ENCODE peak calls at places on chromosomes 12 and 14, in eight cellular contexts. One of them, this sample, is unnamed.
A peak's percentile ranks its signal among the peaks of the same experiment; 100 is the strongest.

GRCh38 chr12:132143328-132144071 is 619 bp downstream of the DDX51 start:
- DNase-seq in uterus: no peak
- DNase-seq in body of pancreas: no peak
- DNase-seq in thyroid gland: no peak
- DNase-seq in mammary epithelial cell: no peak
- DNase-seq in aorta: peak; percentile 73
- DNase-seq in heart left ventricle: no peak
- DNase-seq in HepG2: no peak
- DNase-seq in this sample: no peak

GRCh38 chr14:53103941-53104340 is 49.2 kb downstream of the DDHD1 start:
- DNase-seq in uterus: no peak
- DNase-seq in body of pancreas: no peak
- DNase-seq in thyroid gland: no peak
- DNase-seq in mammary epithelial cell: peak; percentile 2
- DNase-seq in aorta: no peak
- DNase-seq in heart left ventricle: no peak
- DNase-seq in HepG2: no peak
- DNase-seq in this sample: no peak

GRCh38 chr14:105312973-105313372 is 1.6 kb upstream of the PACS2 start:
- DNase-seq in uterus: no peak
- DNase-seq in body of pancreas: no peak
- DNase-seq in thyroid gland: no peak
- DNase-seq in mammary epithelial cell: no peak
- DNase-seq in aorta: no peak
- DNase-seq in heart left ventricle: no peak
- DNase-seq in HepG2: no peak
- DNase-seq in this sample: no peak

GRCh38 chr14:22607291-22607690 is 9.2 kb downstream of the ABHD4 start:
- DNase-seq in uterus: no peak
- DNase-seq in body of pancreas: no peak
- DNase-seq in thyroid gland: no peak
- DNase-seq in mammary epithelial cell: no peak
- DNase-seq in aorta: no peak
- DNase-seq in heart left ventricle: no peak
- DNase-seq in HepG2: no peak
- DNase-seq in this sample: no peak

GRCh38 chr12:115308918-115309317 is 624.9 kb upstream of the TBX3 start:
- DNase-seq in uterus: no peak
- DNase-seq in body of pancreas: no peak
- DNase-seq in thyroid gland: no peak
- DNase-seq in mammary epithelial cell: no peak
- DNase-seq in aorta: no peak
- DNase-seq in heart left ventricle: no peak
- DNase-seq in HepG2: no peak
- DNase-seq in this sample: no peak

GRCh38 chr12:89840162-89840922 is 131.7 kb upstream of the ATP2B1 start:
- DNase-seq in uterus: no peak
- DNase-seq in body of pancreas: no peak
- DNase-seq in thyroid gland: no peak
- DNase-seq in mammary epithelial cell: no peak
- DNase-seq in aorta: no peak
- DNase-seq in heart left ventricle: no peak
- DNase-seq in HepG2: no peak
- DNase-seq in this sample: no peak

GRCh38 chr14:99687284-99688209 is 3.4 kb downstream of the CYP46A1 start:
- DNase-seq in uterus: peak; percentile 12
- DNase-seq in body of pancreas: peak; percentile 43
- DNase-seq in thyroid gland: no peak
- DNase-seq in mammary epithelial cell: no peak
- DNase-seq in aorta: peak; percentile 52
- DNase-seq in heart left ventricle: no peak
- DNase-seq in HepG2: peak; percentile 19
- DNase-seq in this sample: peak; percentile 17

GRCh38 chr14:64707661-64708060 is 3.4 kb downstream of the PLEKHG3 start:
- DNase-seq in uterus: no peak
- DNase-seq in body of pancreas: no peak
- DNase-seq in thyroid gland: no peak
- DNase-seq in mammary epithelial cell: peak; percentile 96
- DNase-seq in aorta: peak; percentile 9
- DNase-seq in heart left ventricle: no peak
- DNase-seq in HepG2: peak; percentile 81
- DNase-seq in this sample: no peak

GRCh38 chr12:105444050-105444808 is 113.7 kb downstream of the C12orf75 start:
- DNase-seq in uterus: no peak
- DNase-seq in body of pancreas: no peak
- DNase-seq in thyroid gland: peak; percentile 26
- DNase-seq in mammary epithelial cell: no peak
- DNase-seq in aorta: no peak
- DNase-seq in heart left ventricle: no peak
- DNase-seq in HepG2: no peak
- DNase-seq in this sample: peak; percentile 58

GRCh38 chr12:93482721-93483120 is 15.4 kb downstream of the MRPL42 start:
- DNase-seq in uterus: no peak
- DNase-seq in body of pancreas: no peak
- DNase-seq in thyroid gland: no peak
- DNase-seq in mammary epithelial cell: no peak
- DNase-seq in aorta: no peak
- DNase-seq in heart left ventricle: no peak
- DNase-seq in HepG2: no peak
- DNase-seq in this sample: no peak
- H3K36me3 ChIP-seq in uterus: no peaks in the 10 kb centered on the region
- H3K36me3 ChIP-seq in body of pancreas: peaks cover 26% of the 10 kb centered on the region
- H3K36me3 ChIP-seq in thyroid gland: peaks cover 46% of the 10 kb centered on the region
- H3K36me3 ChIP-seq in mammary epithelial cell: peaks cover 27% of the 10 kb centered on the region
- H3K36me3 ChIP-seq in aorta: peaks cover 4% of the 10 kb centered on the region
- H3K36me3 ChIP-seq in heart left ventricle: peaks cover 89% of the 10 kb centered on the region
- H3K36me3 ChIP-seq in HepG2: peaks cover 79% of the 10 kb centered on the region
- H3K36me3 ChIP-seq in this sample: no peaks in the 10 kb centered on the region

GRCh38 chr12:40292788-40293429 is 68.1 kb downstream of the LRRK2 start:
- DNase-seq in uterus: no peak
- DNase-seq in body of pancreas: no peak
- DNase-seq in thyroid gland: no peak
- DNase-seq in mammary epithelial cell: no peak
- DNase-seq in aorta: no peak
- DNase-seq in heart left ventricle: no peak
- DNase-seq in HepG2: no peak
- DNase-seq in this sample: no peak

GRCh38 chr12:40300490-40300889 is 75.7 kb downstream of the LRRK2 start:
- DNase-seq in uterus: no peak
- DNase-seq in body of pancreas: no peak
- DNase-seq in thyroid gland: no peak
- DNase-seq in mammary epithelial cell: peak; percentile 35
- DNase-seq in aorta: no peak
- DNase-seq in heart left ventricle: no peak
- DNase-seq in HepG2: no peak
- DNase-seq in this sample: no peak

GRCh38 chr12:40298341-40298740 is 73.5 kb downstream of the LRRK2 start:
- DNase-seq in uterus: no peak
- DNase-seq in body of pancreas: no peak
- DNase-seq in thyroid gland: no peak
- DNase-seq in mammary epithelial cell: no peak
- DNase-seq in aorta: no peak
- DNase-seq in heart left ventricle: no peak
- DNase-seq in HepG2: no peak
- DNase-seq in this sample: no peak
- H3K36me3 ChIP-seq in uterus: no peaks in the 10 kb centered on the region
- H3K36me3 ChIP-seq in body of pancreas: no peaks in the 10 kb centered on the region
- H3K36me3 ChIP-seq in thyroid gland: no peaks in the 10 kb centered on the region
- H3K36me3 ChIP-seq in mammary epithelial cell: no peaks in the 10 kb centered on the region
- H3K36me3 ChIP-seq in aorta: peaks cover 2% of the 10 kb centered on the region
- H3K36me3 ChIP-seq in heart left ventricle: peaks cover 45% of the 10 kb centered on the region
- H3K36me3 ChIP-seq in HepG2: no peaks in the 10 kb centered on the region
- H3K36me3 ChIP-seq in this sample: no peaks in the 10 kb centered on the region

GRCh38 chr12:402127-402456 is 648 bp downstream of the CCDC77 start:
- DNase-seq in uterus: no peak
- DNase-seq in body of pancreas: no peak
- DNase-seq in thyroid gland: no peak
- DNase-seq in mammary epithelial cell: peak; percentile 35
- DNase-seq in aorta: no peak
- DNase-seq in heart left ventricle: no peak
- DNase-seq in HepG2: peak; percentile 42
- DNase-seq in this sample: no peak
- H3K36me3 ChIP-seq in uterus: no peaks in the 10 kb centered on the region
- H3K36me3 ChIP-seq in body of pancreas: no peaks in the 10 kb centered on the region
- H3K36me3 ChIP-seq in thyroid gland: no peaks in the 10 kb centered on the region
- H3K36me3 ChIP-seq in mammary epithelial cell: no peaks in the 10 kb centered on the region
- H3K36me3 ChIP-seq in aorta: no peaks in the 10 kb centered on the region
- H3K36me3 ChIP-seq in heart left ventricle: no peaks in the 10 kb centered on the region
- H3K36me3 ChIP-seq in HepG2: peaks cover 3% of the 10 kb centered on the region
- H3K36me3 ChIP-seq in this sample: no peaks in the 10 kb centered on the region

GRCh38 chr12:100215209-100215608 is 14.6 kb downstream of the ACTR6 start:
- DNase-seq in uterus: no peak
- DNase-seq in body of pancreas: no peak
- DNase-seq in thyroid gland: no peak
- DNase-seq in mammary epithelial cell: no peak
- DNase-seq in aorta: no peak
- DNase-seq in heart left ventricle: no peak
- DNase-seq in HepG2: no peak
- DNase-seq in this sample: no peak
- H3K36me3 ChIP-seq in uterus: no peaks in the 10 kb centered on the region
- H3K36me3 ChIP-seq in body of pancreas: peaks cover 9% of the 10 kb centered on the region
- H3K36me3 ChIP-seq in thyroid gland: peaks cover 34% of the 10 kb centered on the region
- H3K36me3 ChIP-seq in mammary epithelial cell: peaks cover 29% of the 10 kb centered on the region
- H3K36me3 ChIP-seq in aorta: peaks cover 3% of the 10 kb centered on the region
- H3K36me3 ChIP-seq in heart left ventricle: peaks cover 97% of the 10 kb centered on the region
- H3K36me3 ChIP-seq in HepG2: peaks cover 28% of the 10 kb centered on the region
- H3K36me3 ChIP-seq in this sample: no peaks in the 10 kb centered on the region

DNA sequence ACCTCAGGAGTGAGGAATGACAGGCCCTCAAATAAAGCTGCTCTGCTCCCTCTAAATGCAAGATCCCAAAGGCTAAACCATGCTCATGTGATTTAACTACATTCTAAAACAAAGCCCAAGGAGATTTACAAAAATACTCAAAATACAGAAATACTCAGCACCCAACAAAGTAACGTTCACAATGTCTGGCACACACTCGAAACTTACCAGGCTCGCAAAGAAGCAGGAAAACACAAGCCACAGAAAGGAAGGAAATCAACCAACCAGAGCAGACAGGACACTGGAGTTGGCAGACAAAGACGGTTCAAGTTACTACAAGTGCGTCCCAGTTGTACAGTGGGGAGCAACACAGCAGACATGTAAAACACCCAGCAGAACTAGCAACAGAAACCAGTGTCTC is 33.4 kb downstream of the STX2 start:
- DNase-seq in uterus: no peak
- DNase-seq in body of pancreas: no peak
- DNase-seq in thyroid gland: no peak
- DNase-seq in mammary epithelial cell: no peak
- DNase-seq in aorta: no peak
- DNase-seq in heart left ventricle: no peak
- DNase-seq in HepG2: no peak
- DNase-seq in this sample: no peak
- H3K36me3 ChIP-seq in uterus: no peaks in the 10 kb centered on the region
- H3K36me3 ChIP-seq in body of pancreas: peaks cover 4% of the 10 kb centered on the region
- H3K36me3 ChIP-seq in thyroid gland: peaks cover 44% of the 10 kb centered on the region
- H3K36me3 ChIP-seq in mammary epithelial cell: peaks cover 23% of the 10 kb centered on the region
- H3K36me3 ChIP-seq in aorta: peaks cover 3% of the 10 kb centered on the region
- H3K36me3 ChIP-seq in heart left ventricle: peaks cover 93% of the 10 kb centered on the region
- H3K36me3 ChIP-seq in HepG2: peaks cover 53% of the 10 kb centered on the region
- H3K36me3 ChIP-seq in this sample: no peaks in the 10 kb centered on the region

GRCh38 chr14:38838979-38839323 is 264.1 kb downstream of the SEC23A start:
- DNase-seq in uterus: no peak
- DNase-seq in body of pancreas: no peak
- DNase-seq in thyroid gland: no peak
- DNase-seq in mammary epithelial cell: no peak
- DNase-seq in aorta: no peak
- DNase-seq in heart left ventricle: no peak
- DNase-seq in HepG2: no peak
- DNase-seq in this sample: no peak
- H3K36me3 ChIP-seq in uterus: no peaks in the 10 kb centered on the region
- H3K36me3 ChIP-seq in body of pancreas: no peaks in the 10 kb centered on the region
- H3K36me3 ChIP-seq in thyroid gland: no peaks in the 10 kb centered on the region
- H3K36me3 ChIP-seq in mammary epithelial cell: no peaks in the 10 kb centered on the region
- H3K36me3 ChIP-seq in aorta: no peaks in the 10 kb centered on the region
- H3K36me3 ChIP-seq in heart left ventricle: no peaks in the 10 kb centered on the region
- H3K36me3 ChIP-seq in HepG2: no peaks in the 10 kb centered on the region
- H3K36me3 ChIP-seq in this sample: no peaks in the 10 kb centered on the region

GRCh38 chr12:56724660-56724988 is 475 bp downstream of the NACA start:
- DNase-seq in uterus: peak; percentile 19
- DNase-seq in body of pancreas: peak; percentile 17
- DNase-seq in thyroid gland: peak; percentile 7
- DNase-seq in mammary epithelial cell: no peak
- DNase-seq in aorta: peak; percentile 73
- DNase-seq in heart left ventricle: peak; percentile 24
- DNase-seq in HepG2: no peak
- DNase-seq in this sample: peak; percentile 28

GRCh38 chr12:56723889-56724659 is 1.0 kb downstream of the NACA start:
- DNase-seq in uterus: peak; percentile 63
- DNase-seq in body of pancreas: peak; percentile 65
- DNase-seq in thyroid gland: peak; percentile 72
- DNase-seq in mammary epithelial cell: peak; percentile 75
- DNase-seq in aorta: peak; percentile 67
- DNase-seq in heart left ventricle: peak; percentile 71
- DNase-seq in HepG2: peak; percentile 41
- DNase-seq in this sample: peak; percentile 85

GRCh38 chr12:56723352-56723751 is 1.7 kb downstream of the NACA start:
- DNase-seq in uterus: no peak
- DNase-seq in body of pancreas: no peak
- DNase-seq in thyroid gland: no peak
- DNase-seq in mammary epithelial cell: no peak
- DNase-seq in aorta: no peak
- DNase-seq in heart left ventricle: no peak
- DNase-seq in HepG2: no peak
- DNase-seq in this sample: no peak

GRCh38 chr12:56725723-56726102 is 614 bp upstream of the NACA start:
- DNase-seq in uterus: no peak
- DNase-seq in body of pancreas: no peak
- DNase-seq in thyroid gland: no peak
- DNase-seq in mammary epithelial cell: no peak
- DNase-seq in aorta: no peak
- DNase-seq in heart left ventricle: no peak
- DNase-seq in HepG2: no peak
- DNase-seq in this sample: no peak

DNA sequence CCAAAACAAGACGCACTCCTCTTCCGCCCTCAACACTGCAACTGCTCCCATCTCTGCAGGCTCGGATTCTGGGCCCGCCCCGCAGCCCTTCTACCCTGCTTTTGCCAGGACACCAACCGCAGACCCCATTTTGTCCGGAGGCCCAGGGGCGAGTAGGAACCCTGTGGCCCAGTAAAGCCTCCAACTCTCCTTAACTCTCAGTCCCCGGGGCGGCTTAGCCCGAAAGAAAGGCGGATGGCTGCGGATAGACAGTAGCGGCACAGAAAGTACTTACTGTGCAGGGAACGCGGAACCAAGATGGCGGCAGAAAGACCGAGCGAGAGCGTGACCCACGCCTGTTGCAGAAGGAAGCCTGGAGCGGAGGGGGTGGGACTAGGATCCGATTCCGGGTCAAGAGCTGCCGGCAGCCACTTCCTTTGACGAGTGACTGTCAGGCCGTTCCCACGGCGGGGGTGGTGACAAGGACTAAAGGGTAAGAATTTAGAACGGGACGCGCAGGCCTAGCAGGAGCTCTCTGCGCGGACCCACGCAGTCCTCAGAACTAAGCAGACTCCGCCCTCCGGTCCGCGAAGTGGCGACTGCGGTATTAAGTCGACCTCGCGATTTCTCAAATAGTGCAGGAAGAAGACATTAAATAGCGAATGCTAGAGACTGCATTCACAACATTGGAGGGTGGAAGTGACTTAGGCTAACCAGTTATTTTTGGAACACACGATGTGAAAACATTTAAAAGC is at the start of gene NACA:
- DNase-seq in uterus: peak; percentile 96
- DNase-seq in body of pancreas: peak; percentile 98
- DNase-seq in thyroid gland: peak; percentile 100
- DNase-seq in mammary epithelial cell: peak; percentile 96
- DNase-seq in aorta: peak; percentile 99
- DNase-seq in heart left ventricle: peak; percentile 99
- DNase-seq in HepG2: peak; percentile 95
- DNase-seq in this sample: peak; percentile 100
- H3K36me3 ChIP-seq in uterus: no peaks in the 10 kb centered on the region
- H3K36me3 ChIP-seq in body of pancreas: no peaks in the 10 kb centered on the region
- H3K36me3 ChIP-seq in thyroid gland: no peaks in the 10 kb centered on the region
- H3K36me3 ChIP-seq in mammary epithelial cell: peaks cover 4% of the 10 kb centered on the region
- H3K36me3 ChIP-seq in aorta: no peaks in the 10 kb centered on the region
- H3K36me3 ChIP-seq in heart left ventricle: peaks cover 8% of the 10 kb centered on the region
- H3K36me3 ChIP-seq in HepG2: peaks cover 31% of the 10 kb centered on the region
- H3K36me3 ChIP-seq in this sample: no peaks in the 10 kb centered on the region